ENCODE peak calls at places on chromosomes 6 and 20, in ten cellular contexts. O is HepG2, K is Panc1, V is suprapubic skin, U is upper lobe of left lung, L is K562, N is SK-N-SH, B is stomach, J is HCT116, A is vagina. S is an unnamed sample.

GRCh38 chr6:144316866-144317204 is 31.7 kb downstream of the UTRN start:
- DNase-seq in O (no peak), K (no peak), V (no peak), U (no peak), L (no peak), N (no peak), B (no peak), J (no peak), A (no peak), S (no peak)

GRCh38 chr6:163369122-163369521 is 45.4 kb upstream of the QKI start:
- DNase-seq in O (no peak), K (no peak), V (no peak), U (no peak), L (no peak), N (no peak), B (no peak), J (no peak), A (no peak), S (no peak)

GRCh38 chr20:48359692-48360337 is 468.0 kb downstream of the PREX1 start:
- DNase-seq in O (peak), K (no peak), V (no peak), U (no peak), L (peak), N (no peak), B (no peak), J (no peak), A (no peak), S (no peak)

GRCh38 chr6:121668259-121668658 is 232.8 kb downstream of the GJA1 start:
- DNase-seq in O (no peak), K (no peak), V (no peak), U (no peak), L (no peak), N (no peak), B (no peak), J (no peak), A (no peak), S (no peak)

GRCh38 chr20:15930324-15931305 is 642.6 kb downstream of the KIF16B start:
- DNase-seq in O (peak), K (no peak), V (no peak), U (no peak), L (no peak), N (peak), B (no peak), J (no peak), A (no peak), S (peak)

GRCh38 chr6:169092375-169092774 is 161.3 kb downstream of the THBS2 start:
- DNase-seq in O (no peak), K (no peak), V (no peak), U (no peak), L (no peak), N (no peak), B (no peak), J (no peak), A (no peak), S (no peak)

GRCh38 chr6:8080338-8081151 is 16.4 kb upstream of the BLOC1S5 start:
- DNase-seq in O (peak), K (no peak), V (no peak), U (no peak), L (no peak), N (no peak), B (no peak), J (no peak), A (no peak), S (no peak)

GRCh38 chr6:169252805-169253189 is 849 bp downstream of the THBS2 start:
- DNase-seq in O (no peak), K (no peak), V (peak), U (peak), L (no peak), N (no peak), B (no peak), J (no peak), A (no peak), S (no peak)

GRCh38 chr6:146855889-146856288 is 257.1 kb downstream of the ADGB start:
- DNase-seq in O (no peak), K (no peak), V (no peak), U (no peak), L (no peak), N (no peak), B (no peak), J (no peak), A (no peak), S (no peak)

GRCh38 chr6:170444056-170444505 is 109.0 kb downstream of the PSMB1 start:
- DNase-seq in O (no peak), K (no peak), V (no peak), U (no peak), L (no peak), N (peak), B (no peak), J (no peak), A (no peak), S (no peak)

GRCh38 chr20:50267041-50267865 is 76.6 kb downstream of the CEBPB start:
- DNase-seq in O (peak), K (no peak), V (peak), U (peak), L (peak), N (no peak), B (peak), J (peak), A (no peak), S (peak)

GRCh38 chr6:10403385-10404106 is 11.3 kb downstream of the TFAP2A start:
- DNase-seq in O (no peak), K (peak), V (no peak), U (no peak), L (peak), N (no peak), B (no peak), J (no peak), A (peak), S (peak)

GRCh38 chr6:10406556-10406955 is 8.3 kb downstream of the TFAP2A start:
- DNase-seq in O (no peak), K (no peak), V (no peak), U (no peak), L (no peak), N (no peak), B (no peak), J (no peak), A (no peak), S (no peak)

GRCh38 chr6:10402648-10403311 is 12.1 kb downstream of the TFAP2A start:
- DNase-seq in O (no peak), K (no peak), V (no peak), U (no peak), L (no peak), N (no peak), B (no peak), J (no peak), A (no peak), S (no peak)

GRCh38 chr6:10404799-10405524 is 9.9 kb downstream of the TFAP2A start:
- DNase-seq in O (no peak), K (no peak), V (no peak), U (no peak), L (no peak), N (no peak), B (no peak), J (no peak), A (peak), S (no peak)

GRCh38 chr6:10404107-10404798 is 10.6 kb downstream of the TFAP2A start:
- DNase-seq in O (no peak), K (no peak), V (no peak), U (peak), L (peak), N (peak), B (peak), J (peak), A (peak), S (peak)
- H3K27ac ChIP-seq in O (no peak), K (peak), V (peak), U (peak), L (peak), N (no peak), B (peak), J (peak), A (peak), S (peak)

DNA sequence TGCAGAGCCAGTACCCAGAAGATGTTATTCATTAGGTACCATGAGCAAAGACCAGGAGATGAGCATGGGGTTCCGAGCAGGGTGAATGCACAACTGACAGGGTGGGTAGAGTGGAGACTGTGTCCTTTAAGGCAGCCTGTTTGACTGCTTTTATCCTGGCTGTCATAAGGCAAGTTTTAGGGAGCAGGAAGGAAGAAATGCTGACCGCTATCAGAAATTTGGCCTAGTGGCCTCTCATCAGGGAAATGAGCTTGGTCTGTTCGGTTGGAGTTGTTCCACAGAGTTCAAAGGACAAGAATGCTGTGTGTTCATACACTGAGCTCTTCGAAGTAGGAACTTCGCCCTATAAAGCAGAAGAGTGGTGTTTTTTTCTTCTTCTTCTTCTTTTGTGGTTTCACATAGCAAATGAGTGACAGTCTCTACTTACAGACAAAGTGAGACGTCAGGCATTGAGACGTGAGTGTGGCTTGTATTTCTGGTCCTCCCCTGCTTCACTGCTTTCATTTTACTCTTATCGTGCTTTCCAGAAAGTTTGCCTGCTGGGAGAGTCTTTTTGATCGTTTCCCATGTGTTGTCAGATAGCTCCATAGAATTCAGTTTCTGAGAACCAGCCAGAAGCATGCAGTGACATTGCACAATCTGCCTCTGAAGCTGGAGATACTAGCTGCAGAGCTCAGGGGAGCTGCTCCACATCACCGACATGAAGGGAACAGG is at the start of gene CASS4:
- DNase-seq in O (peak), K (no peak), V (no peak), U (peak), L (peak), N (no peak), B (no peak), J (no peak), A (no peak), S (no peak)
- TF ChIP-seq POLR2AphosphoS5 in O (no peak), K (no peak), V (no peak), U (no peak), L (peak), N (no peak), B (no peak), J (no peak), A (no peak), S (no peak)

DNA sequence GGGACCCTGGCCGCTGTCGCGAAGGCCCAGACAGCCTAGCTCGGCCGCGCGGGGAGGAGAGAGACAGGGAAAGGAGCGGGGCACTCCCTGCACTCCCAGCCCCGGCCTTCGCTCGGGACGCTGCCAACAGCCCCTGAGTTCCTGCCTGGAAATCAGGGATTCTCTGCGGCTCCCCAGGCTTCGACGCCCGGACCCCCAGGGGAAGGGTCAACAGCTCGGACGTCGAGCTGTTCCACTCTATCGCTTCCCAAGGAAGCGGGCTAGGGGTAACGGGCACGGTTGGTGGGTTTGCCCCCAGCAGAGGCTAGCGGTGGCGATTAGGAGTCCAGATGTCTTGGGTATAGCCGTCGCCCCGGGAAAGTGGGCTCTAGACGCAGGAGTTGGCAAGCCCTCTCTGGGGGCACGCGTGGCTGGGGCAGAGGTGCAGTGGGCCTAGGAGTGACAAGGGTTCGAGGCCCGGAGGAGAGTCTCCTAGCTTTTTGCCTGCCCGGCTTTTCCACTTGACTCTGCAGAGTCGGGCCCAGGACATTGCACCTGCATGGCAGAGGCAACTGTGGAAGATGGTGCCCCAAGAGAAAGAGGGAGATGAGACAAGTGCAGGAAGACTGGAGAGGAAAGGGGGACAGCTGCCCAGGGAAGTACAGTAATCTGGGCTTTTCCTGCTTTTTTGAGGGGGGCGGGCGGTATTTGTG is 8.3 kb downstream of the POU3F2 start:
- DNase-seq in O (no peak), K (no peak), V (no peak), U (no peak), L (no peak), N (no peak), B (no peak), J (no peak), A (no peak), S (no peak)
- H3K4me3 ChIP-seq in O (no peak), K (no peak), V (no peak), U (no peak), L (no peak), N (no peak), B (no peak), J (no peak), A (no peak), S (no peak)

GRCh38 chr20:62602550-62602949 is 39.8 kb upstream of the SLCO4A1 start:
- DNase-seq in O (no peak), K (no peak), V (no peak), U (peak), L (peak), N (no peak), B (peak), J (no peak), A (no peak), S (peak)

GRCh38 chr20:62604796-62605195 is 37.5 kb upstream of the SLCO4A1 start:
- DNase-seq in O (no peak), K (no peak), V (no peak), U (no peak), L (no peak), N (no peak), B (no peak), J (no peak), A (no peak), S (no peak)

GRCh38 chr20:62605236-62605948 is 36.9 kb upstream of the SLCO4A1 start:
- DNase-seq in O (no peak), K (no peak), V (no peak), U (no peak), L (no peak), N (no peak), B (no peak), J (no peak), A (no peak), S (no peak)

GRCh38 chr20:62603021-62603906 is 39.0 kb upstream of the SLCO4A1 start:
- DNase-seq in O (no peak), K (no peak), V (no peak), U (peak), L (no peak), N (no peak), B (peak), J (no peak), A (no peak), S (peak)

GRCh38 chr20:62603907-62604785 is 38.2 kb upstream of the SLCO4A1 start:
- DNase-seq in O (no peak), K (no peak), V (no peak), U (no peak), L (no peak), N (no peak), B (no peak), J (no peak), A (no peak), S (no peak)
- H3K27ac ChIP-seq in O (no peak), K (peak), V (peak), U (peak), L (no peak), N (no peak), B (no peak), J (no peak), A (no peak), S (no peak)

GRCh38 chr20:60948230-60948629 is 303.8 kb upstream of the CDH4 start:
- DNase-seq in O (no peak), K (no peak), V (no peak), U (no peak), L (no peak), N (no peak), B (no peak), J (no peak), A (no peak), S (no peak)
- TF ChIP-seq POLR2AphosphoS5 in O (no peak), K (no peak), V (no peak), U (no peak), L (no peak), N (no peak), B (no peak), J (no peak), A (no peak), S (no peak)

GRCh38 chr6:112802154-112802553 is 455.0 kb downstream of the RFPL4B start:
- DNase-seq in O (no peak), K (no peak), V (no peak), U (no peak), L (no peak), N (no peak), B (no peak), J (no peak), A (no peak), S (no peak)

GRCh38 chr6:112800916-112801315 is 453.8 kb downstream of the RFPL4B start:
- DNase-seq in O (no peak), K (no peak), V (no peak), U (no peak), L (no peak), N (no peak), B (no peak), J (no peak), A (no peak), S (no peak)

GRCh38 chr6:112800439-112800838 is 453.3 kb downstream of the RFPL4B start:
- DNase-seq in O (no peak), K (no peak), V (no peak), U (no peak), L (no peak), N (no peak), B (no peak), J (no peak), A (no peak), S (no peak)

GRCh38 chr6:112799889-112800288 is 452.8 kb downstream of the RFPL4B start:
- DNase-seq in O (no peak), K (no peak), V (no peak), U (no peak), L (no peak), N (no peak), B (no peak), J (no peak), A (no peak), S (no peak)

GRCh38 chr6:112801681-112802080 is 454.6 kb downstream of the RFPL4B start:
- DNase-seq in O (no peak), K (no peak), V (no peak), U (no peak), L (no peak), N (no peak), B (no peak), J (no peak), A (no peak), S (no peak)
- H3K4me3 ChIP-seq in O (no peak), K (no peak), V (no peak), U (no peak), L (no peak), N (no peak), B (no peak), J (no peak), A (no peak), S (no peak)